ENCODE peak calls at places on chromosomes 6 and 20, in four cellular contexts. M, Z, F and D are unnamed samples.

GRCh38 chr6:135784493-135784892 is 67.0 kb upstream of the PDE7B start:
- DNase-seq in M (no peak), Z (no peak), F (no peak), D (no peak)

GRCh38 chr20:31564284-31564683 is 40.8 kb upstream of the ID1 start:
- DNase-seq in M (no peak), F (no peak), Z (no peak), D (no peak)

GRCh38 chr6:2109796-2110195 is 135.6 kb downstream of the GMDS start:
- DNase-seq in Z (no peak), F (no peak), M (no peak), D (no peak)

GRCh38 chr6:139482184-139482751 is 107.8 kb upstream of the CITED2 start:
- DNase-seq in Z (no peak), F (no peak), M (no peak), D (no peak)

GRCh38 chr6:98880486-98880885 is 46.1 kb downstream of the POU3F2 start:
- DNase-seq in Z (no peak), M (no peak), F (no peak), D (no peak)

GRCh38 chr6:116352515-116353471 is 18.0 kb upstream of the DSE start:
- DNase-seq in M (no peak), F (no peak), Z (no peak), D (no peak)

GRCh38 chr20:48769111-48769879 is 58.5 kb downstream of the PREX1 start:
- DNase-seq in M (no peak), Z (no peak), F (peak; percentile 82), D (no peak)

GRCh38 chr6:132860254-132860653 is 45.9 kb downstream of the RPS12 start:
- DNase-seq in F (no peak), M (no peak), Z (no peak), D (no peak)

GRCh38 chr6:53673138-53673801 is 7.7 kb upstream of the KLHL31 start:
- DNase-seq in M (no peak), F (no peak), Z (peak; percentile 24), D (no peak)

GRCh38 chr6:30743099-30744053 is 889 bp upstream of the FLOT1 start:
- DNase-seq in M (peak; percentile 43), Z (no peak), F (peak; percentile 84), D (no peak)

GRCh38 chr6:47407295-47408281 is 70.0 kb upstream of the CD2AP start:
- DNase-seq in M (no peak), F (no peak), Z (no peak), D (no peak)

GRCh38 chr6:162963861-162964260 is 236.1 kb downstream of the PACRG start:
- DNase-seq in Z (no peak), M (no peak), F (no peak), D (no peak)

GRCh38 chr20:44069203-44069931 is 117.6 kb downstream of the JPH2 start:
- DNase-seq in Z (no peak), F (peak; percentile 88), M (no peak), D (no peak)

GRCh38 chr6:153312633-153313032 is 181.6 kb upstream of the RGS17 start:
- DNase-seq in F (peak; percentile 79), Z (peak; percentile 52), M (no peak), D (no peak)

GRCh38 chr20:47982574-47983360 is 197.5 kb upstream of the SULF2 start:
- DNase-seq in M (no peak), Z (no peak), F (no peak), D (no peak)

GRCh38 chr20:9660236-9660868 is 146.0 kb downstream of the LAMP5 start:
- DNase-seq in Z (peak; percentile 46), F (no peak), M (no peak), D (no peak)

GRCh38 chr6:4167123-4167522 is 31.7 kb upstream of the ECI2 start:
- DNase-seq in F (no peak), Z (no peak), M (no peak), D (no peak)

GRCh38 chr20:2379511-2380229 is 1.0 kb upstream of the TGM6 start:
- DNase-seq in Z (no peak), F (no peak), M (no peak), D (no peak)

GRCh38 chr6:158900614-158901312 is 81.6 kb upstream of the EZR start:
- DNase-seq in Z (no peak), F (no peak), M (no peak), D (no peak)

GRCh38 chr20:32263398-32263954 is 14.0 kb upstream of the KIF3B start:
- DNase-seq in M (no peak), F (no peak), Z (no peak), D (no peak)

GRCh38 chr6:25173951-25174474 is 105.2 kb upstream of the CARMIL1 start:
- DNase-seq in Z (peak; percentile 68), M (no peak), F (no peak), D (no peak)

GRCh38 chr20:61260905-61261304 is 8.8 kb downstream of the CDH4 start:
- DNase-seq in M (no peak), Z (no peak), F (no peak), D (no peak)

GRCh38 chr6:147802400-147802799 is 293.9 kb downstream of the SAMD5 start:
- DNase-seq in F (no peak), Z (no peak), M (no peak), D (no peak)

GRCh38 chr20:18527836-18528235 is 20.1 kb downstream of the SEC23B start:
- DNase-seq in Z (no peak), M (no peak), F (no peak), D (no peak)

GRCh38 chr6:83592770-83593394 is 80.5 kb downstream of the PRSS35 start:
- DNase-seq in F (no peak), Z (peak; percentile 47), M (no peak), D (no peak)

GRCh38 chr20:31894980-31895675 is 24.7 kb downstream of the TTLL9 start:
- DNase-seq in Z (peak; percentile 60), F (no peak), M (peak; percentile 49), D (no peak)

DNA sequence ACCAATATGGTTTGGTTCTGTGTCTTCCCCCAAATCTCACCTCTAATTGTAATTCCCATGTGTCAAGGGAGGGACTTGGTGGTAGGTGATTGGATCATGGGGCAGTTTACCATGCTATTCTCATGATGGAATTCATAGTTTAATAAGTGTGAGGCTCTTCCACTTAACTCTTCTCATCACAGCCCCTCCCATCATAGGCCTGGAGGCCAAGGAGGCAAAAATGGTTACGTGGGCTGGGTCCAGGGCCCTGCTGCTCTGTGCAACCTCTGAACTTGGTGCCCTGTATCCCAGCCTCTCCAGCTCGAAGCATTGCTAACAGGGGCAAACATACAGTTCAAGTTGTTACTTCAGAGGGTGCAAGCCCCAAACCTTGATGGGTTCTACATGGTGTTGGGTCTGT is 232.7 kb downstream of the ADGRG6 start:
- DNase-seq in F (no peak), Z (no peak), M (no peak), D (no peak)
- TF ChIP-seq CTCF in F (no peak), Z (no peak), M (no peak), D (no peak)

GRCh38 chr20:59949911-59950310 is 8.3 kb upstream of the CDH26 start:
- DNase-seq in M (no peak), Z (no peak), F (no peak), D (no peak)

GRCh38 chr20:59958626-59959025 is 403 bp downstream of the CDH26 start:
- DNase-seq in M (no peak), F (no peak), Z (no peak), D (no peak)

GRCh38 chr20:59958123-59958522 is at the start of gene CDH26:
- DNase-seq in Z (no peak), F (no peak), M (no peak), D (no peak)

GRCh38 chr20:59954718-59955117 is 3.5 kb upstream of the CDH26 start:
- DNase-seq in Z (no peak), F (no peak), M (no peak), D (no peak)

DNA sequence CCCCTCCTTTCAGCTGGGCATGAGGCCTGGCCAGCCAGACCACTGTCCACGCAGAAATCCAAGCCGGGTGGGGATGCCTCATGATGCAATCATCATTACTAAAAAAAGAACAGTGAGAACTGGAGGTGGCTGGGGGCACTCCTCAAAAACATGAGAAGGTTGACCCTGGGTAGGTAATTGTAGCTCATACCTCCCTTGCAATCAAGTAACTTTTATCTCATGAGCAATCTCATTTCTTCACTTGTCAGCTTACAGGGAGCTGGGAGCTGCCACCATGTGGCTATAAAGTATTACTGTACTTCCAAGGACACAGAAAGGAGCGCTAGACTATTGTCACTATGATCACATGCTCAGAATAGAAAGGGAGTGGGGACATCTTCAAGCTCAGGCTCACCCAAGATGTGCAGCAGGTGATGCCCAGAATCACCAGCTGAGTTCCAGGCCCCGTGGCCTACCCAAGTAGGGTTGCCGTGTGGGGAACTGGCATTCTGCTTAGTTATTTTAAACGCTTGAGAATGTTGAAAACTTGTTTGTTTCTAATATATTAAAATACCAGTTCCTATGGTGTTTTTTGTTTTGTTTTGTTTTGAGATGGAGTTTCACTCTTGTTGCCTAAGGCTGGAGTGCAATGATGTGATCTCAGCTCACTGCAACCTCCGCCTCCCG is 3.0 kb upstream of the CDH26 start:
- DNase-seq in M (no peak), F (no peak), Z (peak; percentile 45), D (no peak)
- TF ChIP-seq CTCF in M (no peak), F (no peak), Z (peak; percentile 42), D (no peak)

GRCh38 chr6:44921787-44922186 is 406.3 kb upstream of the RUNX2 start:
- DNase-seq in Z (no peak), F (no peak), M (no peak), D (no peak)
- TF ChIP-seq CTCF in Z (no peak), F (no peak), M (no peak), D (no peak)

GRCh38 chr6:160750276-160750689 is 48.2 kb downstream of the PLG start:
- DNase-seq in Z (peak; percentile 39), M (no peak), F (no peak), D (no peak)
- TF ChIP-seq CTCF in Z (peak; percentile 57), M (no peak), F (no peak), D (no peak)

DNA sequence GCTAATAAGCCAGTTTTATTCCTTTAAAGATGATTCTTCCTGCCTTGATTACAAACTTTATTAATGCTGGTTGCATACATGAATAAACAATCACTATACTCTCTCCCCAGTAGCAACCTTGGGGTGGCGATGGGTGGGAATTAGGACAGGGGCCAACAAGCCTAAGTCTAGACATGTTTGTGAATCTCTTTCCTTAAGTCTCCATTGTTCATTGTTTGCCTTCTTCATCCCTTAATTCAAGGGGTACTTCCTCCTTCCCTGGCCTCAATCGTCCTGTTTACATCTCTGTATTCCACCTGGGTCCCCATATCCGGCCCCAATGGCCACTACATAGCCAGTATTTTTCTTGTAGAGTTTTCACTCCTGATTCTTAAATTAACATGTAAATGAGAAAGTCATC is 66.0 kb downstream of the ARHGAP18 start:
- DNase-seq in F (no peak), M (no peak), Z (no peak), D (no peak)
- TF ChIP-seq CTCF in F (no peak), M (no peak), Z (no peak), D (no peak)

DNA sequence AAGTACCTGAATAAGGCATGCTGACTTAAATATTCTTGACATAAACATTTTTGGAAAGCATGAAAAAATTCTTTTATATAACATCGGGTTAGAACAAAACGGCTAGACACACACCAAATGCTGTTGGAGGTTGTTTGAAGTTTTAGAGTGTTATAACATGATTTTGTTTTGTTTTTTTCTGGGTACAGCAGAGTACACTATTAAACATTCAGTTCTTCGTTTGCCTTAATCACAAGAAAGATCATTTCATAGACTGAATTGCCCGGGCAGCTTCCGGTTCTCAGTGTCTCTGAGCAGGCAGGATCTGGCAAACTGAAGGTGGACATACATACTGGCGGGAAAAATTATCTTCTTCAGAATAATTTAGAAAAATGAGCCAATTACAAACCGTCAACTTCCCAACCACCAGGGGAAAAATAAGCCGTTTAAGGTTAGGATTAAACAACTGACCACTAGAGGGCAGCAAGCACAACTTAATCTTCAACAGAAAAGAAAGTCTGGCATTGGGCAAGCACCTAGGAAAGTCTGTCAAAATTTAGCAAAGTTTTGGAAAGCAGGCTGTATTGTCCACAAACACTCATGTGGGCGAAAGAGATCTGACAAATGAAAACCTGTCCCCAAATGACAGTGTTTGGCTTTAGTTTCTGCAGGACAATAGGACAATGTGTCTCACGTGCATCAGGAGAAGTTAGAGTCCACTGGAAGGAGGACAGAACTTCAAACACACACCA is 15.0 kb downstream of the ZNF217 start:
- DNase-seq in Z (peak; percentile 92), F (no peak), M (peak; percentile 45), D (no peak)
- TF ChIP-seq CTCF in Z (peak; percentile 83), F (peak; percentile 80), M (peak; percentile 90), D (peak; percentile 99)